ENCODE peak calls at places on chromosomes 7 and 10, in nine cellular contexts. T is hepatocyte, V is left ventricle myocardium inferior, G is PC-9, Q is Panc1, C is DND-41, L is sigmoid colon, X is Peyer's patch, Z is heart right ventricle. K is an unnamed sample.

GRCh38 chr10:876442-876841 is 55.1 kb downstream of the LARP4B start:
- DNase-seq in L (no peak), X (no peak), Q (no peak), T (no peak), Z (no peak), C (no peak), G (no peak), V (no peak), K (no peak)

GRCh38 chr7:78326870-78327269 is 528.3 kb downstream of the PHTF2 start:
- DNase-seq in Q (no peak), Z (peak; percentile 25), X (no peak), V (peak; percentile 28), C (no peak), G (no peak), T (no peak), L (no peak), K (peak; percentile 27)

GRCh38 chr10:105681051-105681450 is 1040.0 kb downstream of the SORCS3 start:
- DNase-seq in C (no peak), X (no peak), G (no peak), V (no peak), Z (no peak), Q (no peak), L (no peak), T (no peak), K (peak; percentile 0)

GRCh38 chr10:16777473-16778370 is 39.5 kb downstream of the RSU1 start:
- DNase-seq in C (peak; percentile 10), G (no peak), V (no peak), Z (no peak), X (no peak), Q (peak; percentile 25), L (no peak), T (peak; percentile 76), K (peak; percentile 81)

GRCh38 chr7:46756256-46756655 is 825.7 kb downstream of the TNS3 start:
- DNase-seq in G (no peak), L (no peak), Z (no peak), C (no peak), X (no peak), Q (no peak), V (no peak), T (no peak), K (no peak)

GRCh38 chr7:28627869-28628268 is 215.6 kb downstream of the CREB5 start:
- DNase-seq in T (no peak), G (no peak), C (no peak), X (no peak), L (no peak), Z (no peak), V (no peak), Q (no peak), K (peak; percentile 44)

GRCh38 chr7:25940086-25940906 is 211.7 kb upstream of the NFE2L3 start:
- DNase-seq in T (no peak), Z (no peak), G (no peak), V (no peak), Q (no peak), X (no peak), C (no peak), L (no peak), K (no peak)

GRCh38 chr7:128398016-128398840 is 11.6 kb downstream of the IMPDH1 start:
- DNase-seq in V (peak; percentile 53), T (peak; percentile 69), L (peak; percentile 80), X (peak; percentile 50), Q (peak; percentile 45), G (no peak), Z (peak; percentile 64), C (peak; percentile 55), K (peak; percentile 76)

GRCh38 chr7:43535031-43535451 is 47.9 kb upstream of the STK17A start:
- DNase-seq in L (no peak), T (no peak), X (no peak), G (no peak), V (no peak), Q (no peak), Z (no peak), C (no peak), K (peak; percentile 34)

GRCh38 chr10:49649936-49650723 is 29.3 kb upstream of the C10orf53 start:
- DNase-seq in Q (no peak), C (peak; percentile 74), V (no peak), Z (no peak), T (no peak), X (no peak), L (no peak), G (peak; percentile 21), K (no peak)

GRCh38 chr7:100176096-100176835 is 915 bp downstream of the GPC2 start:
- DNase-seq in T (no peak), G (no peak), C (no peak), X (no peak), Q (no peak), V (no peak), L (no peak), Z (no peak), K (no peak)

GRCh38 chr7:100177040-100178001 is at the start of the genes GPC2 and STAG3:
- DNase-seq in C (peak; percentile 100), G (peak; percentile 81), L (peak; percentile 96), Z (peak; percentile 96), V (peak; percentile 96), T (peak; percentile 96), X (peak; percentile 95), Q (peak; percentile 80), K (peak; percentile 99)

GRCh38 chr7:100173806-100174495 is 3.2 kb downstream of the GPC2 start:
- DNase-seq in Q (no peak), C (no peak), V (no peak), G (no peak), L (no peak), T (no peak), Z (no peak), X (no peak), K (no peak)

GRCh38 chr7:100174582-100174981 is 2.6 kb downstream of the GPC2 start:
- DNase-seq in V (no peak), C (no peak), Z (no peak), X (no peak), G (no peak), Q (no peak), T (no peak), L (no peak), K (no peak)

GRCh38 chr7:100175296-100175935 is 1.8 kb downstream of the GPC2 start:
- DNase-seq in T (no peak), Z (no peak), Q (no peak), G (no peak), V (no peak), C (no peak), L (no peak), X (no peak), K (no peak)
- H3K4me1 ChIP-seq in T (peaks cover 11% of the 10 kb centered on the region), Z (peaks cover 18% of the 10 kb centered on the region), Q (peaks cover 3% of the 10 kb centered on the region), G (peaks cover 6% of the 10 kb centered on the region), V (peaks cover 27% of the 10 kb centered on the region), C (peaks cover 38% of the 10 kb centered on the region), L (no peaks in the 10 kb centered on the region), X (peaks cover 15% of the 10 kb centered on the region), K (no peaks in the 10 kb centered on the region)

DNA sequence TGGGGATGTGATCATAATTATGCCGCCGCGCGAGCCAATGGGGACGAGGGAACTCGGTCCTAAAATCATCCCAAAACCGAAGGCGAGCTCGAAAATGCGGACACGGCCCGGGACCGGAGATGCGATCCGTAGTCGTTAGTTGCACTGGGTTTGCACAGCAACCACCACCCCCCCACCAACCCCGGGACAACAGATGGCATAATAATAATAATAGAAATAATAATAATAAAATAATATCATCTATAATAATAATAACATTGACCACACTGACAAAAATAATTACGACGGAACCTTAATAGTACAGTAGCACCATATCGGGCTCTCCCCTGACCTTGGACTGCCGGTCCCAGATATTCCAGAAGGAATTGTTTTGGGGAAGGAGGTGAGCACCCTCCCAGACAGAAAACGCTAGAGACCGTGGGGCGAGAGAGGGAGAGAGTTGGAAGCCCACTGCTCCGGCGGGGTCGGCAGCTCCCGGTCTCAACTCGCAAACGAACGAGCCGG is 1.1 kb upstream of the EMX2 start:
- DNase-seq in Z (no peak), Q (no peak), T (no peak), G (no peak), V (no peak), X (no peak), C (no peak), L (no peak), K (no peak)
- H3K4me1 ChIP-seq in Z (peaks cover 27% of the 10 kb centered on the region), Q (peaks cover 9% of the 10 kb centered on the region), T (peaks cover 35% of the 10 kb centered on the region), G (no peaks in the 10 kb centered on the region), V (peaks cover 45% of the 10 kb centered on the region), X (no peaks in the 10 kb centered on the region), C (no peaks in the 10 kb centered on the region), L (peaks cover 3% of the 10 kb centered on the region), K (peaks cover 33% of the 10 kb centered on the region)

DNA sequence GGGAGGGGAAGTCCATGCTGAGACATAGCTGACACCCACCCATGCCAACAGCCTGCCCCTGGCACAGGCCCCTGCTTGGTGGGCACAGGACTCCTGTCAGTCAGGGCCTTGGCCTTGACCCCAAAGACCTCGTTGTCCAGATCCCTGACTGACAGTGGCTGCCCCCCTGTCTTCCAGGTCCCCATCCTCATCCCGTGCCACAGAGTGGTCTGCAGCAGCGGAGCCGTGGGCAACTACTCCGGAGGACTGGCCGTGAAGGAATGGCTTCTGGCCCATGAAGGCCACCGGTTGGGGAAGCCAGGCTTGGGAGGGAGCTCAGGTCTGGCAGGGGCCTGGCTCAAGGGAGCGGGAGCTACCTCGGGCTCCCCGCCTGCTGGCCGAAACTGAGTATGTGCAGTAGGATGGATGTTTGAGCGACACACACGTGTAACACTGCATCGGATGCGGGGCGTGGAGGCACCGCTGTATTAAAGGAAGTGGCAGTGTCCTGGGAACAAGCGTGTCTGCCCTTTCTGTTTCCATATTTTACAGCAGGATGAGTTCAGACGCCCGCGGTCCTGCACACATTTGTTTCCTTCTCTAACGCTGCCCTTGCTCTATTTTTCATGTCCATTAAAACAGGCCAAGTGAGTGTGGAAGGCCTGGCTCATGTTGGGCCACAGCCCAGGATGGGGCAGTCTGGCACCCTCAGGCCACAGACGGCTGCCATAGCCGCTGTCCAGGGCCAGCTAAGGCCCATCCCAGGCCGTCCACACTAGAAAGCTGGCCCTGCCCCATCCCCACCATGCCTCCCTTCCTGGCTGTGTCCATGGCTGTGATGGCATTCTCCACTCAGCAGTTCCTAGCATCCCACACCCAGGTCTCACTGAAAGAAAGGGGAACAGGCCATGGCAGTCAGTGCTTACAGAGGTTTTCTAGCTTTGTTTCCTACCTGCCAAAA is 197.2 kb downstream of the EBF3 start:
- DNase-seq in V (no peak), T (no peak), G (no peak), X (no peak), L (peak; percentile 53), Z (no peak), Q (no peak), C (no peak), K (no peak)
- H3K4me1 ChIP-seq in V (no peaks in the 10 kb centered on the region), T (no peaks in the 10 kb centered on the region), G (no peaks in the 10 kb centered on the region), X (no peaks in the 10 kb centered on the region), L (no peaks in the 10 kb centered on the region), Z (no peaks in the 10 kb centered on the region), Q (no peaks in the 10 kb centered on the region), C (no peaks in the 10 kb centered on the region), K (no peaks in the 10 kb centered on the region)

GRCh38 chr10:77478248-77478963 is 159.2 kb downstream of the KCNMA1 start:
- DNase-seq in C (no peak), Q (peak; percentile 50), Z (no peak), T (no peak), V (no peak), L (no peak), G (no peak), X (no peak), K (peak; percentile 73)

GRCh38 chr10:77475522-77475921 is 162.1 kb downstream of the KCNMA1 start:
- DNase-seq in L (no peak), Q (no peak), X (no peak), C (no peak), T (no peak), Z (no peak), G (no peak), V (no peak), K (no peak)

GRCh38 chr10:77474939-77475338 is 162.7 kb downstream of the KCNMA1 start:
- DNase-seq in L (no peak), G (no peak), Q (no peak), X (no peak), Z (no peak), C (no peak), T (no peak), V (no peak), K (no peak)

GRCh38 chr10:77482072-77482471 is 155.5 kb downstream of the KCNMA1 start:
- DNase-seq in V (no peak), Q (no peak), T (no peak), G (no peak), L (no peak), Z (no peak), C (no peak), X (no peak), K (no peak)

GRCh38 chr10:77479586-77479985 is 158.0 kb downstream of the KCNMA1 start:
- DNase-seq in T (no peak), Z (no peak), V (no peak), C (no peak), G (no peak), X (no peak), Q (no peak), L (no peak), K (no peak)
- H3K4me1 ChIP-seq in T (peaks cover 13% of the 10 kb centered on the region), Z (no peaks in the 10 kb centered on the region), V (no peaks in the 10 kb centered on the region), C (no peaks in the 10 kb centered on the region), G (peaks cover 15% of the 10 kb centered on the region), X (no peaks in the 10 kb centered on the region), Q (peaks cover 24% of the 10 kb centered on the region), L (no peaks in the 10 kb centered on the region), K (peaks cover 31% of the 10 kb centered on the region)